ENCODE peak calls at places on chromosomes 11 and 22, in four cellular contexts. P is pancreas, Y is cardiac muscle cell, F is fibroblast of mammary gland. B is an unnamed sample.
A peak's percentile ranks its signal among the peaks of the same experiment; 100 is the strongest.

GRCh38 chr11:117045196-117045595 is 53.0 kb downstream of the SIK3 start:
- DNase-seq in P (no peak), Y (peak; percentile 45), F (peak; percentile 66), B (peak; percentile 51)

GRCh38 chr11:66322732-66323427 is 6.0 kb upstream of the CD248 start:
- DNase-seq in P (peak; percentile 37), Y (no peak), F (peak; percentile 91), B (peak; percentile 89)

GRCh38 chr22:26797910-26798309 is 140.5 kb downstream of the MIAT start:
- DNase-seq in P (no peak), Y (no peak), F (no peak), B (no peak)

GRCh38 chr22:41780714-41781507 is 19.6 kb upstream of the CCDC134 start:
- DNase-seq in P (no peak), Y (peak; percentile 36), F (peak; percentile 33), B (peak; percentile 66)

GRCh38 chr11:74257934-74258553 is 53.4 kb downstream of the P4HA3 start:
- DNase-seq in P (no peak), Y (peak; percentile 13), F (peak; percentile 74), B (peak; percentile 90)

GRCh38 chr11:36373040-36374010 is 77.2 kb downstream of the PRR5L start:
- DNase-seq in P (no peak), Y (no peak), F (peak; percentile 80), B (peak; percentile 36)

GRCh38 chr22:35997438-35997837 is 31.2 kb downstream of the RBFOX2 start:
- DNase-seq in P (no peak), Y (no peak), F (peak; percentile 54), B (peak; percentile 19)

GRCh38 chr11:133065847-133066485 is 466.3 kb downstream of the OPCML start:
- DNase-seq in P (no peak), Y (no peak), F (no peak), B (no peak)

GRCh38 chr11:1693327-1694063 is 3.5 kb upstream of the KRTAP5-6 start:
- DNase-seq in P (peak; percentile 93), Y (peak; percentile 83), F (peak; percentile 44), B (peak; percentile 69)

GRCh38 chr11:117900144-117900651 is 23.7 kb upstream of the FXYD6 start:
- DNase-seq in P (no peak), Y (no peak), F (no peak), B (no peak)

GRCh38 chr11:8035225-8035846 is 45.7 kb upstream of the TUB start:
- DNase-seq in P (no peak), Y (no peak), F (no peak), B (peak; percentile 40)
- TF ChIP-seq CTCF in P (no peak), Y (no peak), F (no peak), B (no peak)

GRCh38 chr22:43134553-43134952 is 8.6 kb downstream of the MCAT start:
- DNase-seq in P (no peak), Y (no peak), F (no peak), B (no peak)

GRCh38 chr22:43133401-43133800 is 9.8 kb downstream of the MCAT start:
- DNase-seq in P (no peak), Y (no peak), F (no peak), B (no peak)

GRCh38 chr22:43135565-43135964 is 7.6 kb downstream of the MCAT start:
- DNase-seq in P (no peak), Y (no peak), F (no peak), B (no peak)

GRCh38 chr22:43136801-43137200 is 6.4 kb downstream of the MCAT start:
- DNase-seq in P (no peak), Y (no peak), F (no peak), B (no peak)

GRCh38 chr22:43136255-43136654 is 6.9 kb downstream of the MCAT start:
- DNase-seq in P (no peak), Y (peak; percentile 78), F (peak; percentile 34), B (peak; percentile 25)
- TF ChIP-seq CTCF in P (peak; percentile 24), Y (peak; percentile 77), F (peak; percentile 62), B (peak; percentile 70)

DNA sequence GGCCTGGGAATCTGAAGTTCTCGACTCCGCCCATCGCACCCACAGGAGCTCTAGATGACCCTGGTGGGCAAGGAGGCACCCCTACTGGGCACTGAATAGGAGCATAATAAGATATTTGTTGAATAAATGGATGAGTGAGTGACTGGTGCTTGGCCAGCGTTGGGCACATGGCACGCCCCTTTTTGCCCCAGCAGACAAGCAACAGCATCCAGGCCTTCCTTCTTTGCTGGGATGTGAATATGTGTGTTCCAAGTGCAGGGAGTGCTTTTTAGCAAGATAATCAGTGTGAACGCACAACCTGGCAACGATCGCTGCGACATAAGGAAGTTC is 450 bp upstream of the CELF1 start:
- DNase-seq in P (no peak), Y (no peak), F (peak; percentile 45), B (peak; percentile 39)
- TF ChIP-seq CTCF in P (no peak), Y (no peak), F (no peak), B (no peak)

GRCh38 chr11:17748761-17749721 is 14.5 kb downstream of the KCNC1 start:
- DNase-seq in P (peak; percentile 30), Y (no peak), F (no peak), B (no peak)
- TF ChIP-seq CTCF in P (no peak), Y (no peak), F (no peak), B (no peak)

DNA sequence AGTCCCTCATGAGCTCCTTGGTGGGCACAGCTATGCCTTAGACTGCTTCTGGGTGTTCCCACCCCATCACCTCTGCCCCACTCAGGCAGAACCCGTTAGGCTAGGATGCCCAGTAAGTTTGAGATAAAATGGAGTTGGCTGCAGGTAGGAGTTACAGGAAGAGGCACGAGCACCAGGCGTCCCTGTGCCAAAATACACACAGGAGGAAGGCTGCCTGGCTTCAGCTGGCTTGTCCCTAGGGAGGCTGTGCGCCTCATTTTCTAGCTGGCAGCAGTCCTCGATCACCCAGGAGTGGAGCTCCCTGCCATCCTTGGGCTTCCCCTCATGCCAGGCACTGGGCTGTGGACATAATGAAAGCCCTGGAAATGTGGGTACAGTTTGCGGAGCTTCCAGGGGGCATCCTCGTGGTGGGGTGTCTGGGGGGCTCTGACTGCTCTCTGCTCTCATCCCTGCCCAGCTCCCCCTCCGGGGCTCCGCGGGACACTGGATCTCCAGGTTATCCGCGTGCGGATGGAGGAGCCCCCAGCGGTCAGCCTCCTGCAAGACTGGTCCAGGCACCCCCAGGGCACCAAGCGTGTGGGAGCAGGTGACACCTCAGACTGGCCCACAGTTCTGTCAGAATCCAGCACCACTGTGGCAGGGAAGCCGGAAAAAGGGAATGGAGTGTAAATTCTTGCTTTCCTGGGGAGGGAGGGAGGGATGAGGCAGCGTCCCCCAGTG is 12.3 kb upstream of the MARK2 start:
- DNase-seq in P (no peak), Y (no peak), F (no peak), B (no peak)
- TF ChIP-seq CTCF in P (no peak), Y (no peak), F (no peak), B (no peak)

GRCh38 chr11:91773090-91773489 is 451.5 kb upstream of the FAT3 start:
- DNase-seq in P (no peak), Y (no peak), F (no peak), B (no peak)
- TF ChIP-seq CTCF in P (no peak), Y (no peak), F (no peak), B (no peak)

GRCh38 chr11:9136731-9137130 is 45.3 kb upstream of the SCUBE2 start:
- DNase-seq in P (no peak), Y (no peak), F (no peak), B (no peak)

GRCh38 chr11:9137293-9138132 is 46.1 kb upstream of the SCUBE2 start:
- DNase-seq in P (peak; percentile 90), Y (peak; percentile 79), F (peak; percentile 62), B (peak; percentile 66)

GRCh38 chr11:9130297-9130696 is 38.9 kb upstream of the SCUBE2 start:
- DNase-seq in P (no peak), Y (no peak), F (no peak), B (no peak)

GRCh38 chr11:9138133-9138453 is 46.7 kb upstream of the SCUBE2 start:
- DNase-seq in P (no peak), Y (no peak), F (no peak), B (no peak)

GRCh38 chr11:9132203-9132878 is 40.9 kb upstream of the SCUBE2 start:
- DNase-seq in P (no peak), Y (no peak), F (peak; percentile 33), B (no peak)
- TF ChIP-seq CTCF in P (no peak), Y (no peak), F (no peak), B (no peak)

DNA sequence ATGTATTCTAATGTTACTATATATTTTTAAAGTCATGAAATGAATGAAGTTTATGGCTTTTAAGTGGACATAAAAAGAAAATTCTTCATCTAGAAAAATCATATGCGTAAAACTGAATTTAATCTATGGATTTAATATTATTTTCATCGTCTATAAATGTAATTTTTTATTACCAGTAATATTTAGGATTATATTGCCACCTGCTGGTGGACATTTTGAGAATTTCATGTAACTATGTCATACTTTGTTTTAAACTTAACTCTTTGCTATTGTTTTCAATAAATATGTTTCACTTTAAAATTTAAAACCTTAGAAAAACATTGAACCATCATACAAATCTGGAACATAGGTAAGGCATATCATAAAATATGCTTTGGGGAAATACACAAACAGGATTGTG is 66.5 kb upstream of the CEP126 start:
- DNase-seq in P (no peak), Y (peak; percentile 32), F (peak; percentile 46), B (peak; percentile 50)
- TF ChIP-seq CTCF in P (peak; percentile 18), Y (peak; percentile 36), F (peak; percentile 21), B (peak; percentile 25)

GRCh38 chr11:92667446-92668165 is 301.8 kb upstream of the MTNR1B start:
- DNase-seq in P (no peak), Y (no peak), F (no peak), B (no peak)
- TF ChIP-seq CTCF in P (no peak), Y (no peak), F (no peak), B (no peak)

GRCh38 chr11:126433244-126433846 is 77.9 kb downstream of the ST3GAL4 start:
- DNase-seq in P (peak; percentile 26), Y (no peak), F (no peak), B (no peak)

GRCh38 chr11:126430581-126431320 is 75.3 kb downstream of the ST3GAL4 start:
- DNase-seq in P (no peak), Y (no peak), F (peak; percentile 40), B (no peak)

GRCh38 chr11:126432525-126432924 is 77.0 kb downstream of the ST3GAL4 start:
- DNase-seq in P (peak; percentile 28), Y (no peak), F (no peak), B (no peak)

GRCh38 chr11:126431401-126432064 is 76.0 kb downstream of the ST3GAL4 start:
- DNase-seq in P (peak; percentile 25), Y (no peak), F (peak; percentile 86), B (peak; percentile 86)

DNA sequence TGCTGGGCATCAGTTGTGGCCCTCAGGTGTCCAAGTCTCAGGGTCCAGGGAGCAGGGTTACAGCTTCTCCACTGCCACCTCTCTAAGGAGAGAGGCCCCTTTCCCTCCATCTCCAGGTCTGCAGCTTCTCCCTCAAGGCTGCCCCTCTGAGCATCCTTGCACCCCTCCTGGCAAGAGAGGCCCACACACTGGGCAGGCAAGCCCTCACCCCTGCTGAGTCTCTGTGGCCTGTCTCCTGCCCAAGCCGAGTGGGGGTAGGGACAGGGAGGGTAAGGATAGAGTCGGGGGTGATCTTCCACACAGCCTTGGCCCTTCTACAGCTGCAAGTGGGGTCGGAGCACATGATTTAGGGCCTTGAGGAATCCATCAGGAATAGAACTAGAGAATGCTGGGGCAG is 76.6 kb downstream of the ST3GAL4 start:
- DNase-seq in P (peak; percentile 33), Y (no peak), F (no peak), B (no peak)
- TF ChIP-seq CTCF in P (no peak), Y (no peak), F (no peak), B (no peak)